ENCODE peak calls at places on chromosome 6, in ten cellular contexts. T is H1; B is adrenal gland; U is H9; W is AG04450; N is fibroblast of lung; D is effector memory CD4-positive, alpha-beta T cell; V is right cardiac atrium; P is body of pancreas; Y is transverse colon. X is an unnamed sample.

GRCh38 chr6:162090734-162091133 is 636.8 kb downstream of the PRKN start:
- DNase-seq in T (no peak), B (no peak), U (no peak), W (no peak), N (peak; percentile 94), D (no peak), V (no peak), P (no peak), Y (no peak), X (no peak)

GRCh38 chr6:53148684-53149083 is at the start of gene GCM1:
- DNase-seq in T (no peak), B (no peak), U (no peak), W (no peak), N (no peak), D (no peak), V (no peak), P (no peak), Y (peak; percentile 17), X (no peak)

GRCh38 chr6:3259491-3259958 is 778 bp downstream of the PSMG4 start:
- DNase-seq in T (no peak), B (peak; percentile 65), U (peak; percentile 57), W (no peak), N (peak; percentile 34), D (no peak), V (peak; percentile 49), P (peak; percentile 51), Y (peak; percentile 49), X (no peak)

GRCh38 chr6:2658788-2659187 is 91.9 kb downstream of the MYLK4 start:
- DNase-seq in T (no peak), B (no peak), U (no peak), W (no peak), N (peak; percentile 15), D (no peak), V (no peak), P (no peak), Y (no peak), X (no peak)

GRCh38 chr6:28449056-28449455 is 5.8 kb upstream of the ZSCAN23 start:
- DNase-seq in T (no peak), B (no peak), U (no peak), W (no peak), N (no peak), D (no peak), V (no peak), P (no peak), Y (no peak), X (no peak)

GRCh38 chr6:167719920-167720319 is 106.8 kb upstream of the AFDN start:
- DNase-seq in T (no peak), B (no peak), U (no peak), W (no peak), N (no peak), D (no peak), V (no peak), P (no peak), Y (no peak), X (no peak)

GRCh38 chr6:53701333-53702073 is 35.9 kb upstream of the KLHL31 start:
- DNase-seq in T (no peak), B (no peak), U (no peak), W (no peak), N (no peak), D (no peak), V (no peak), P (no peak), Y (no peak), X (no peak)

GRCh38 chr6:110412258-110412839 is 3.0 kb downstream of the DDO start:
- DNase-seq in T (no peak), B (no peak), U (no peak), W (no peak), N (no peak), D (no peak), V (no peak), P (no peak), Y (no peak), X (no peak)

GRCh38 chr6:159056432-159056831 is 11.6 kb upstream of the TAGAP start:
- DNase-seq in T (no peak), B (no peak), U (no peak), W (no peak), N (no peak), D (no peak), V (no peak), P (no peak), Y (no peak), X (no peak)

GRCh38 chr6:124941259-124941658 is 21.0 kb upstream of the RNF217 start:
- DNase-seq in T (no peak), B (no peak), U (no peak), W (no peak), N (no peak), D (no peak), V (no peak), P (no peak), Y (no peak), X (no peak)

GRCh38 chr6:132584698-132585097 is 4.8 kb downstream of the TAAR5 start:
- DNase-seq in T (no peak), B (no peak), U (no peak), W (no peak), N (no peak), D (no peak), V (no peak), P (no peak), Y (no peak), X (no peak)

GRCh38 chr6:21885532-21886089 is 292.1 kb downstream of the SOX4 start:
- DNase-seq in T (no peak), B (peak; percentile 15), U (no peak), W (peak; percentile 57), N (peak; percentile 97), D (no peak), V (peak; percentile 74), P (peak; percentile 20), Y (no peak), X (peak; percentile 44)

GRCh38 chr6:138765896-138766487 is 7.6 kb upstream of the CCDC28A start:
- DNase-seq in T (no peak), B (peak; percentile 7), U (no peak), W (peak; percentile 8), N (peak; percentile 25), D (no peak), V (no peak), P (peak; percentile 11), Y (no peak), X (no peak)

GRCh38 chr6:148765878-148766808 is 19.3 kb downstream of the UST start:
- DNase-seq in T (no peak), B (no peak), U (no peak), W (no peak), N (no peak), D (no peak), V (no peak), P (no peak), Y (no peak), X (no peak)

GRCh38 chr6:169212436-169212835 is 41.2 kb downstream of the THBS2 start:
- DNase-seq in T (no peak), B (no peak), U (no peak), W (no peak), N (no peak), D (no peak), V (no peak), P (no peak), Y (no peak), X (no peak)
- H3K27ac ChIP-seq in T (no peak overlapping the region), B (no peak overlapping the region), U (no peak overlapping the region), W (no peak overlapping the region), N (no peak overlapping the region), D (no peak overlapping the region), V (no peak overlapping the region), P (no peak overlapping the region), Y (peak overlapping the region; percentile 87), X (no peak overlapping the region)

DNA sequence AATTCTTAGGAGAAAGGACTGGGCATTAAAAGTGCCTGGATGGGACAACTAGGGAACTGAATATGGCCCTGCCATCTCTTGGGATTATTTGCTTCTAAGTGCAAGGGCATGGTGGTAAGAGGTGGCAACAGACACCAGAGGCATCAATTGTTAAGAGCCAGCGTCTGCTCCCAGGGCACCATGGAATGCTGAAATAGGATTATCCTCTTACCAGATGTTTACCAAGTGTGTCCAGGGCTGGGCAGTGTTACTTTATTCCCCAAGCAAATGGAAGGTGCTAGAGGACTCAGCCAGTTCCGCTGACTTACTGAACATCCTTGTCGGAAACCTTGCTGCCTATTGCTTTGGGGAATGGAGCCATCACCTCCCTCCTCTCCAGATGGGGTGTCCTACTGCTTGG is 273.6 kb upstream of the SUPT3H start:
- DNase-seq in T (no peak), B (no peak), U (no peak), W (no peak), N (no peak), D (no peak), V (no peak), P (no peak), Y (no peak), X (no peak)
- H3K27ac ChIP-seq in T (no peak overlapping the region), B (no peak overlapping the region), U (no peak overlapping the region), W (peak overlapping the region; percentile 59), N (peak overlapping the region; percentile 40), D (no peak overlapping the region), V (no peak overlapping the region), P (no peak overlapping the region), Y (no peak overlapping the region), X (no peak overlapping the region)

DNA sequence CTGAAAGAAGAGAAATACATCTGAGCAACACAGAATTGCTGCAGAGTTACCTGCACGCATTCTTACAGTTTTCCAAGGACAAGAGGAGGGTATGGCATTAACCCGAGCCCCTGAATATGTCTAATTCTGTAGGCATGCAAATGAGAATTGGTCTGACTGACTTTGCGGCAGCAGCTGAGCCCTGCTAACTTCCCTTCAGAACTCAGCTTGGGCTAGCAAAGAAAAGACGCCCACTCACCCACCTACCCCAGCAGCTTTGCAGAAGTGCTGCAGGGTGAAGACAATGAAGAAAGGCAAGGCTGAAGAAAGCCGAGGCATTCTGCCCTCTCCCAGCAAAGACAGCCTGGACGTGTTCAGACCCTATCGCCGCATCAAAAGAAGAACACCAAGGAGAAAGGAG is 136.4 kb downstream of the GMPR start:
- DNase-seq in T (no peak), B (no peak), U (no peak), W (no peak), N (peak; percentile 31), D (no peak), V (no peak), P (peak; percentile 15), Y (no peak), X (no peak)
- H3K27ac ChIP-seq in T (no peak overlapping the region), B (no peak overlapping the region), U (no peak overlapping the region), W (no peak overlapping the region), N (no peak overlapping the region), D (no peak overlapping the region), V (no peak overlapping the region), P (no peak overlapping the region), Y (no peak overlapping the region), X (peak overlapping the region; percentile 39)

GRCh38 chr6:147508871-147509608 is 550 bp downstream of the SAMD5 start:
- DNase-seq in T (no peak), B (no peak), U (no peak), W (no peak), N (no peak), D (no peak), V (peak; percentile 24), P (no peak), Y (peak; percentile 15), X (peak; percentile 32)
- H3K27ac ChIP-seq in T (no peak overlapping the region), B (no peak overlapping the region), U (no peak overlapping the region), W (no peak overlapping the region), N (no peak overlapping the region), D (no peak overlapping the region), V (no peak overlapping the region), P (no peak overlapping the region), Y (peak overlapping the region; percentile 87), X (no peak overlapping the region)